ENCODE peak calls at places on chromosome 19, in six cellular contexts. One of them, this sample, is unnamed.

GRCh38 chr19:40365613-40366401 is 17.3 kb downstream of the PLD3 start:
- DNase-seq in HCT116: no peak
- DNase-seq in fibroblast of lung: peak
- DNase-seq in OCI-LY7: peak
- DNase-seq in mammary epithelial cell: no peak
- DNase-seq in MM.1S: peak
- DNase-seq in this sample: peak

GRCh38 chr19:46963093-46963734 is 56.4 kb upstream of the NPAS1 start:
- DNase-seq in MM.1S: no peak
- DNase-seq in OCI-LY7: no peak
- DNase-seq in fibroblast of lung: peak
- DNase-seq in mammary epithelial cell: no peak
- DNase-seq in HCT116: no peak
- DNase-seq in this sample: no peak

GRCh38 chr19:5336195-5336965 is 4.2 kb downstream of the PTPRS start:
- DNase-seq in fibroblast of lung: no peak
- DNase-seq in MM.1S: no peak
- DNase-seq in OCI-LY7: peak
- DNase-seq in mammary epithelial cell: no peak
- DNase-seq in HCT116: no peak
- DNase-seq in this sample: no peak

GRCh38 chr19:42132030-42132628 is at the start of gene POU2F2:
- DNase-seq in mammary epithelial cell: no peak
- DNase-seq in OCI-LY7: peak
- DNase-seq in MM.1S: peak
- DNase-seq in HCT116: no peak
- DNase-seq in fibroblast of lung: no peak
- DNase-seq in this sample: peak

GRCh38 chr19:17021793-17022590 is 4.6 kb downstream of the CPAMD8 start:
- DNase-seq in mammary epithelial cell: peak
- DNase-seq in OCI-LY7: no peak
- DNase-seq in MM.1S: no peak
- DNase-seq in fibroblast of lung: no peak
- DNase-seq in HCT116: no peak
- DNase-seq in this sample: no peak

GRCh38 chr19:51687791-51688664 is 5.1 kb upstream of the SPACA6 start:
- DNase-seq in MM.1S: no peak
- DNase-seq in HCT116: no peak
- DNase-seq in OCI-LY7: no peak
- DNase-seq in fibroblast of lung: peak
- DNase-seq in mammary epithelial cell: peak
- DNase-seq in this sample: peak

GRCh38 chr19:45385392-45386221 is 15.2 kb upstream of the ERCC2 start:
- DNase-seq in HCT116: no peak
- DNase-seq in MM.1S: no peak
- DNase-seq in fibroblast of lung: no peak
- DNase-seq in mammary epithelial cell: no peak
- DNase-seq in OCI-LY7: no peak
- DNase-seq in this sample: peak

GRCh38 chr19:10881403-10882107 is 10.2 kb downstream of the CARM1 start:
- DNase-seq in OCI-LY7: no peak
- DNase-seq in HCT116: no peak
- DNase-seq in MM.1S: no peak
- DNase-seq in fibroblast of lung: no peak
- DNase-seq in mammary epithelial cell: no peak
- DNase-seq in this sample: peak

GRCh38 chr19:19537321-19538048 is 580 bp upstream of the CILP2 start:
- DNase-seq in mammary epithelial cell: no peak
- DNase-seq in OCI-LY7: no peak
- DNase-seq in MM.1S: no peak
- DNase-seq in HCT116: no peak
- DNase-seq in fibroblast of lung: peak
- DNase-seq in this sample: peak

GRCh38 chr19:46416077-46416709 is 2.8 kb upstream of the CCDC8 start:
- DNase-seq in mammary epithelial cell: peak
- DNase-seq in MM.1S: no peak
- DNase-seq in OCI-LY7: peak
- DNase-seq in HCT116: peak
- DNase-seq in fibroblast of lung: peak
- DNase-seq in this sample: peak

GRCh38 chr19:46718157-46718933 is 1.4 kb upstream of the PRKD2 start:
- DNase-seq in fibroblast of lung: no peak
- DNase-seq in mammary epithelial cell: no peak
- DNase-seq in OCI-LY7: peak
- DNase-seq in MM.1S: peak
- DNase-seq in HCT116: no peak
- DNase-seq in this sample: peak

GRCh38 chr19:19067276-19068072 is 3.7 kb downstream of the SLC25A42 start:
- DNase-seq in fibroblast of lung: no peak
- DNase-seq in HCT116: no peak
- DNase-seq in OCI-LY7: no peak
- DNase-seq in mammary epithelial cell: no peak
- DNase-seq in MM.1S: peak
- DNase-seq in this sample: no peak

GRCh38 chr19:50695251-50696064 is 24.1 kb downstream of the SHANK1 start:
- DNase-seq in OCI-LY7: no peak
- DNase-seq in MM.1S: no peak
- DNase-seq in HCT116: no peak
- DNase-seq in mammary epithelial cell: no peak
- DNase-seq in fibroblast of lung: no peak
- DNase-seq in this sample: peak

GRCh38 chr19:34141036-34141435 is 31.3 kb upstream of the LSM14A start:
- DNase-seq in fibroblast of lung: no peak
- DNase-seq in HCT116: no peak
- DNase-seq in mammary epithelial cell: no peak
- DNase-seq in OCI-LY7: no peak
- DNase-seq in MM.1S: no peak
- DNase-seq in this sample: no peak
- H2AFZ ChIP-seq in fibroblast of lung: no peak
- H2AFZ ChIP-seq in HCT116: no peak
- H2AFZ ChIP-seq in mammary epithelial cell: no peak
- H2AFZ ChIP-seq in OCI-LY7: no peak
- H2AFZ ChIP-seq in MM.1S: no peak
- H2AFZ ChIP-seq in this sample: no peak

GRCh38 chr19:55284405-55285058 is 735 bp downstream of the BRSK1 start:
- DNase-seq in mammary epithelial cell: no peak
- DNase-seq in fibroblast of lung: no peak
- DNase-seq in OCI-LY7: no peak
- DNase-seq in MM.1S: no peak
- DNase-seq in HCT116: no peak
- DNase-seq in this sample: peak
- H3K4me2 ChIP-seq in mammary epithelial cell: no peak
- H3K4me2 ChIP-seq in fibroblast of lung: peak
- H3K4me2 ChIP-seq in OCI-LY7: peak
- H3K4me2 ChIP-seq in MM.1S: no peak
- H3K4me2 ChIP-seq in HCT116: peak
- H3K4me2 ChIP-seq in this sample: peak

GRCh38 chr19:49119411-49120324 is at the start of gene PPFIA3:
- DNase-seq in OCI-LY7: no peak
- DNase-seq in mammary epithelial cell: peak
- DNase-seq in MM.1S: no peak
- DNase-seq in fibroblast of lung: peak
- DNase-seq in HCT116: no peak
- DNase-seq in this sample: peak
- H3K4me3 ChIP-seq in OCI-LY7: peak
- H3K4me3 ChIP-seq in mammary epithelial cell: peak
- H3K4me3 ChIP-seq in MM.1S: peak
- H3K4me3 ChIP-seq in fibroblast of lung: peak
- H3K4me3 ChIP-seq in HCT116: peak
- H3K4me3 ChIP-seq in this sample: peak

DNA sequence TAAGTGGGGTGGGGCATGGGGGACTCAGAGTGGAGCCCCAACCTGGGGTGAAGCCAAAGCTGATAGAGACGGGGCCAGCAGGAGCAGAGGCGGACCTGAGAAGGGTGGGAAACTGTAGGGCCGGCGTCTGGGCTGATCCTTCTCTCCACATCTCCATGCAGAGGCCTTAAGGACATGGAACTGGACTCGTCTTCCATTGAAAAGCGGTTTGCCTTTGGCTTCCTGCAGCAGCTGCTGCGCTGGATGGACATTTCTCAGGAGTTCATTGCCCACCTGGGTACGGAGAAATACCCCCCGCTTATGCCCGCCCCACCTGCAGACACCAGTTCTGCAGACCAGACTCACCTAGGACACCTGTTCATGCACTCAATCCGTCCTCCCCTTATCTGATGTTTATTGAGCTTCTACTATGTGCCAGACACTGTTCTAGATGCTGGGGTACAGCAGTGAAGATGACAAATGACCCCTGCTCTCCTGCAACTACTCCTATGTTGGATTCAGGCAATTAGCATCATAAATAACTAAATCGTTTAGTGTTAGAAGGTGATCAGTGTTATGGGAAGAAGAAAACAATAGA is 74.1 kb downstream of the RYR1 start:
- DNase-seq in fibroblast of lung: no peak
- DNase-seq in OCI-LY7: no peak
- DNase-seq in MM.1S: no peak
- DNase-seq in mammary epithelial cell: no peak
- DNase-seq in HCT116: no peak
- DNase-seq in this sample: no peak
- H2AFZ ChIP-seq in fibroblast of lung: no peak
- H2AFZ ChIP-seq in OCI-LY7: peak
- H2AFZ ChIP-seq in MM.1S: no peak
- H2AFZ ChIP-seq in mammary epithelial cell: peak
- H2AFZ ChIP-seq in HCT116: no peak
- H2AFZ ChIP-seq in this sample: no peak

DNA sequence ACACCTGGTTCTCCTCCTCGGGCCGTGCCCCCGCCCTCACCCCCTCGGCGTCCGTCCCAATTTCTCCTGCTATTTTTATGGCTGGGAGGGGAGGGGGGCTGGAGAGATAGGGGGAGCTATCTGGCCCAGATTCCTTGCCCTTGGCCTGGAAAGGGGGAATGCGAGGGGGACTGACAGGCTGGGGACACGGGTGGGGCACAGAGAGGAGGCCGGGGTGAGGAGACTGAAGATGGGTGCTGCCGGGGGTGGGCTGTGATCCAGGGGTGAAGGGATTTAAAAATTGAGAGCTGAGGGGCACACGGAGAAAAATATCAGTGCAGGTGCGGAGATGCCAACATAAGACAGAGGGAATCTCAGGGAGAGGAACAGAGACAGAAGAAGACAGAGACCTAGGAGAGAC is 2.3 kb downstream of the PRKCG start:
- DNase-seq in mammary epithelial cell: no peak
- DNase-seq in HCT116: no peak
- DNase-seq in MM.1S: no peak
- DNase-seq in OCI-LY7: no peak
- DNase-seq in fibroblast of lung: no peak
- DNase-seq in this sample: no peak
- H3K4me2 ChIP-seq in mammary epithelial cell: no peak
- H3K4me2 ChIP-seq in HCT116: no peak
- H3K4me2 ChIP-seq in MM.1S: no peak
- H3K4me2 ChIP-seq in OCI-LY7: no peak
- H3K4me2 ChIP-seq in fibroblast of lung: no peak
- H3K4me2 ChIP-seq in this sample: peak

GRCh38 chr19:12200020-12200419 is 37.1 kb downstream of the ZNF136 start:
- DNase-seq in OCI-LY7: no peak
- DNase-seq in fibroblast of lung: no peak
- DNase-seq in HCT116: no peak
- DNase-seq in mammary epithelial cell: no peak
- DNase-seq in MM.1S: no peak
- DNase-seq in this sample: no peak

GRCh38 chr19:12198136-12198535 is 35.2 kb downstream of the ZNF136 start:
- DNase-seq in HCT116: no peak
- DNase-seq in mammary epithelial cell: no peak
- DNase-seq in fibroblast of lung: no peak
- DNase-seq in MM.1S: no peak
- DNase-seq in OCI-LY7: no peak
- DNase-seq in this sample: no peak

GRCh38 chr19:12194827-12195500 is 32.1 kb downstream of the ZNF136 start:
- DNase-seq in fibroblast of lung: peak
- DNase-seq in OCI-LY7: no peak
- DNase-seq in mammary epithelial cell: peak
- DNase-seq in HCT116: no peak
- DNase-seq in MM.1S: no peak
- DNase-seq in this sample: peak

DNA sequence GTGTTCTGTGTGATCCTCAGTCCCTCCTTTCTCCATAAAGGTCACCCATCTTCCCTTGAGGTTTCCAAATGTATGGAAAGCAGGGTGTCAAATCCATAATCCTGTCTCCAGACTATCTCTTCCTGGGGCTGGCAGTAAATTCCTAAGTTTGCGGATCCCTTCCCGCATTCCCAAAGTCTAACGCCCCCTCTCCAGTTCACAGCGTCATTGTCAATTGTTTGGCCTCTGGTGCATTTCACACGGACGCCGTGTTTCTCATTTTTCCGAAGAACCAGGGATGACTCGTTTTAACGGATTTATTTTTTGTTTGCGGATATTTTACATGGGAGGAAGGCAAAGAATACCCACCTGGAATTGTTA is 32.6 kb downstream of the ZNF136 start:
- DNase-seq in MM.1S: no peak
- DNase-seq in HCT116: no peak
- DNase-seq in fibroblast of lung: peak
- DNase-seq in mammary epithelial cell: no peak
- DNase-seq in OCI-LY7: no peak
- DNase-seq in this sample: peak
- H3K4me3 ChIP-seq in MM.1S: no peak
- H3K4me3 ChIP-seq in HCT116: no peak
- H3K4me3 ChIP-seq in fibroblast of lung: peak
- H3K4me3 ChIP-seq in mammary epithelial cell: peak
- H3K4me3 ChIP-seq in OCI-LY7: no peak
- H3K4me3 ChIP-seq in this sample: peak

DNA sequence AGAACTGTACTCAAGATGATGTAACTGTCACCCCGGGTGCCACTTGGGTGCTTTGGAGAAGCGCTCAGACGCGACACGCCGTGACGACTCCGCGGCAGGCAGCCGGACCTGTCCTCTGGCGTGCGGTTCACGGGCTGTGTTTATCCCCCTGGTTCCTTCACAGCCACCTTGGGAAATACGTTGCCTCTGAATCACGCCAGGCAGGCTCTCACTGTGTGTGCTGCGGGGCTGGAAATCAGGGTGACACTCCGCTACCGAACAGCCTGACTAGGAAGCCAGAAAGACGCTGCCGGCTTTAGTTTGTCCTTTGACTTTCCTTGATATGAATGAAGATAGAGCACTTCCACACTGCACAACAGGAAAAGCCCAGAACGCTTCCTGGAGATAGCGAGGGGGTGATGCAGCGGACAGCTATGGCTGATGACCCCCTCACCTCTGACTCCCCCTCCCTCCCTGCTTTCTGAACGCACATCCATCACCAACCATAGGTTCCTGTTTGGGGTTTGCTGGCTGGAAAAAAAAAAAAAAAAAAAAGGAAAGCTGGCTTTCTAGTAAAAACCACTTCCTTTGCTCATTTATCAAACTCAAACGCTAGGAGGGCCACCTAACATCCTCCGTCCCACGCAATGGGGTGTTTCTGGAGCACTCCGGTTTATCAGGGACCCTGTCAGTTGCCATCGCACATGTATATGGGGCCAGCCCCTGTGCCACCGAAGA is 3.7 kb upstream of the GP6 start:
- DNase-seq in fibroblast of lung: no peak
- DNase-seq in OCI-LY7: no peak
- DNase-seq in mammary epithelial cell: no peak
- DNase-seq in HCT116: no peak
- DNase-seq in MM.1S: no peak
- DNase-seq in this sample: no peak
- H2AFZ ChIP-seq in fibroblast of lung: no peak
- H2AFZ ChIP-seq in OCI-LY7: no peak
- H2AFZ ChIP-seq in mammary epithelial cell: no peak
- H2AFZ ChIP-seq in HCT116: no peak
- H2AFZ ChIP-seq in MM.1S: no peak
- H2AFZ ChIP-seq in this sample: no peak